ENCODE peak calls at places on chromosomes 2 and 18, in four cellular contexts. One of them, this sample, is unnamed.

GRCh38 chr18:60654298-60654697 is 281.7 kb upstream of the MC4R start:
- DNase-seq in stimulated activated CD4-positive, alpha-beta T cell treated with anti-CD3 and anti-CD28 coated beads, Interleukin-1b, Interleukin-23, amount 100 ng/mL, for 48 hours: no peak
- DNase-seq in activated gamma-delta T cell treated with anti-CD3 and anti-CD28 coated beads, Interleukin-2, amount 50 U/mL, for 16 hours: no peak
- DNase-seq in LoVo: no peak
- DNase-seq in this sample: no peak

GRCh38 chr2:43609304-43609883 is 13.6 kb upstream of the THADA start:
- DNase-seq in stimulated activated CD4-positive, alpha-beta T cell treated with anti-CD3 and anti-CD28 coated beads, Interleukin-1b, Interleukin-23, amount 100 ng/mL, for 48 hours: peak
- DNase-seq in activated gamma-delta T cell treated with anti-CD3 and anti-CD28 coated beads, Interleukin-2, amount 50 U/mL, for 16 hours: peak
- DNase-seq in LoVo: peak
- DNase-seq in this sample: peak

GRCh38 chr2:198656869-198657268 is 800.9 kb downstream of the SATB2 start:
- DNase-seq in stimulated activated CD4-positive, alpha-beta T cell treated with anti-CD3 and anti-CD28 coated beads, Interleukin-1b, Interleukin-23, amount 100 ng/mL, for 48 hours: no peak
- DNase-seq in activated gamma-delta T cell treated with anti-CD3 and anti-CD28 coated beads, Interleukin-2, amount 50 U/mL, for 16 hours: no peak
- DNase-seq in LoVo: no peak
- DNase-seq in this sample: no peak

GRCh38 chr18:9323750-9324445 is 10.7 kb upstream of the TWSG1 start:
- DNase-seq in stimulated activated CD4-positive, alpha-beta T cell treated with anti-CD3 and anti-CD28 coated beads, Interleukin-1b, Interleukin-23, amount 100 ng/mL, for 48 hours: no peak
- DNase-seq in activated gamma-delta T cell treated with anti-CD3 and anti-CD28 coated beads, Interleukin-2, amount 50 U/mL, for 16 hours: no peak
- DNase-seq in LoVo: no peak
- DNase-seq in this sample: no peak

GRCh38 chr18:54223568-54224241 is 764 bp downstream of the MBD2 start:
- DNase-seq in stimulated activated CD4-positive, alpha-beta T cell treated with anti-CD3 and anti-CD28 coated beads, Interleukin-1b, Interleukin-23, amount 100 ng/mL, for 48 hours: peak
- DNase-seq in activated gamma-delta T cell treated with anti-CD3 and anti-CD28 coated beads, Interleukin-2, amount 50 U/mL, for 16 hours: peak
- DNase-seq in LoVo: peak
- DNase-seq in this sample: peak

GRCh38 chr18:34222396-34223163 is 2.1 kb downstream of the NOL4 start:
- DNase-seq in stimulated activated CD4-positive, alpha-beta T cell treated with anti-CD3 and anti-CD28 coated beads, Interleukin-1b, Interleukin-23, amount 100 ng/mL, for 48 hours: no peak
- DNase-seq in activated gamma-delta T cell treated with anti-CD3 and anti-CD28 coated beads, Interleukin-2, amount 50 U/mL, for 16 hours: no peak
- DNase-seq in LoVo: no peak
- DNase-seq in this sample: peak

GRCh38 chr2:182050333-182050855 is 64.7 kb downstream of the PPP1R1C start:
- DNase-seq in stimulated activated CD4-positive, alpha-beta T cell treated with anti-CD3 and anti-CD28 coated beads, Interleukin-1b, Interleukin-23, amount 100 ng/mL, for 48 hours: no peak
- DNase-seq in activated gamma-delta T cell treated with anti-CD3 and anti-CD28 coated beads, Interleukin-2, amount 50 U/mL, for 16 hours: no peak
- DNase-seq in LoVo: no peak
- DNase-seq in this sample: no peak

GRCh38 chr2:222807431-222807830 is 53.4 kb upstream of the ACSL3 start:
- DNase-seq in stimulated activated CD4-positive, alpha-beta T cell treated with anti-CD3 and anti-CD28 coated beads, Interleukin-1b, Interleukin-23, amount 100 ng/mL, for 48 hours: no peak
- DNase-seq in activated gamma-delta T cell treated with anti-CD3 and anti-CD28 coated beads, Interleukin-2, amount 50 U/mL, for 16 hours: no peak
- DNase-seq in LoVo: no peak
- DNase-seq in this sample: no peak

GRCh38 chr2:46748121-46748520 is 167.5 kb downstream of the MCFD2 start:
- DNase-seq in stimulated activated CD4-positive, alpha-beta T cell treated with anti-CD3 and anti-CD28 coated beads, Interleukin-1b, Interleukin-23, amount 100 ng/mL, for 48 hours: no peak
- DNase-seq in activated gamma-delta T cell treated with anti-CD3 and anti-CD28 coated beads, Interleukin-2, amount 50 U/mL, for 16 hours: no peak
- DNase-seq in LoVo: no peak
- DNase-seq in this sample: no peak

GRCh38 chr2:46031124-46031523 is 266.1 kb upstream of the EPAS1 start:
- DNase-seq in stimulated activated CD4-positive, alpha-beta T cell treated with anti-CD3 and anti-CD28 coated beads, Interleukin-1b, Interleukin-23, amount 100 ng/mL, for 48 hours: no peak
- DNase-seq in activated gamma-delta T cell treated with anti-CD3 and anti-CD28 coated beads, Interleukin-2, amount 50 U/mL, for 16 hours: no peak
- DNase-seq in LoVo: no peak
- DNase-seq in this sample: no peak

GRCh38 chr2:149169653-149170052 is 131.2 kb downstream of the LYPD6B start:
- DNase-seq in stimulated activated CD4-positive, alpha-beta T cell treated with anti-CD3 and anti-CD28 coated beads, Interleukin-1b, Interleukin-23, amount 100 ng/mL, for 48 hours: no peak
- DNase-seq in activated gamma-delta T cell treated with anti-CD3 and anti-CD28 coated beads, Interleukin-2, amount 50 U/mL, for 16 hours: no peak
- DNase-seq in LoVo: peak
- DNase-seq in this sample: peak

GRCh38 chr2:118738524-118739308 is 108.7 kb downstream of the EN1 start:
- DNase-seq in stimulated activated CD4-positive, alpha-beta T cell treated with anti-CD3 and anti-CD28 coated beads, Interleukin-1b, Interleukin-23, amount 100 ng/mL, for 48 hours: no peak
- DNase-seq in activated gamma-delta T cell treated with anti-CD3 and anti-CD28 coated beads, Interleukin-2, amount 50 U/mL, for 16 hours: no peak
- DNase-seq in LoVo: peak
- DNase-seq in this sample: no peak

GRCh38 chr2:24024018-24024417 is 14.1 kb downstream of the MFSD2B start:
- DNase-seq in stimulated activated CD4-positive, alpha-beta T cell treated with anti-CD3 and anti-CD28 coated beads, Interleukin-1b, Interleukin-23, amount 100 ng/mL, for 48 hours: no peak
- DNase-seq in activated gamma-delta T cell treated with anti-CD3 and anti-CD28 coated beads, Interleukin-2, amount 50 U/mL, for 16 hours: no peak
- DNase-seq in LoVo: no peak
- DNase-seq in this sample: no peak

GRCh38 chr18:73901151-73901550 is 246.5 kb downstream of the FBXO15 start:
- DNase-seq in stimulated activated CD4-positive, alpha-beta T cell treated with anti-CD3 and anti-CD28 coated beads, Interleukin-1b, Interleukin-23, amount 100 ng/mL, for 48 hours: no peak
- DNase-seq in activated gamma-delta T cell treated with anti-CD3 and anti-CD28 coated beads, Interleukin-2, amount 50 U/mL, for 16 hours: no peak
- DNase-seq in LoVo: no peak
- DNase-seq in this sample: no peak

GRCh38 chr2:75703617-75704016 is 7.1 kb downstream of the GCFC2 start:
- DNase-seq in stimulated activated CD4-positive, alpha-beta T cell treated with anti-CD3 and anti-CD28 coated beads, Interleukin-1b, Interleukin-23, amount 100 ng/mL, for 48 hours: no peak
- DNase-seq in activated gamma-delta T cell treated with anti-CD3 and anti-CD28 coated beads, Interleukin-2, amount 50 U/mL, for 16 hours: no peak
- DNase-seq in LoVo: no peak
- DNase-seq in this sample: no peak

GRCh38 chr2:233817995-233818638 is 36.2 kb downstream of the HJURP start:
- DNase-seq in stimulated activated CD4-positive, alpha-beta T cell treated with anti-CD3 and anti-CD28 coated beads, Interleukin-1b, Interleukin-23, amount 100 ng/mL, for 48 hours: no peak
- DNase-seq in activated gamma-delta T cell treated with anti-CD3 and anti-CD28 coated beads, Interleukin-2, amount 50 U/mL, for 16 hours: no peak
- DNase-seq in LoVo: no peak
- DNase-seq in this sample: no peak

GRCh38 chr2:127893033-127893432 is 7.3 kb upstream of the AMMECR1L start:
- DNase-seq in stimulated activated CD4-positive, alpha-beta T cell treated with anti-CD3 and anti-CD28 coated beads, Interleukin-1b, Interleukin-23, amount 100 ng/mL, for 48 hours: no peak
- DNase-seq in activated gamma-delta T cell treated with anti-CD3 and anti-CD28 coated beads, Interleukin-2, amount 50 U/mL, for 16 hours: no peak
- DNase-seq in LoVo: no peak
- DNase-seq in this sample: no peak

GRCh38 chr2:222656544-222657446 is 903 bp upstream of the FARSB start:
- DNase-seq in stimulated activated CD4-positive, alpha-beta T cell treated with anti-CD3 and anti-CD28 coated beads, Interleukin-1b, Interleukin-23, amount 100 ng/mL, for 48 hours: no peak
- DNase-seq in activated gamma-delta T cell treated with anti-CD3 and anti-CD28 coated beads, Interleukin-2, amount 50 U/mL, for 16 hours: no peak
- DNase-seq in LoVo: no peak
- DNase-seq in this sample: peak

GRCh38 chr2:136209540-136210264 is 91.8 kb upstream of the CXCR4 start:
- DNase-seq in stimulated activated CD4-positive, alpha-beta T cell treated with anti-CD3 and anti-CD28 coated beads, Interleukin-1b, Interleukin-23, amount 100 ng/mL, for 48 hours: no peak
- DNase-seq in activated gamma-delta T cell treated with anti-CD3 and anti-CD28 coated beads, Interleukin-2, amount 50 U/mL, for 16 hours: no peak
- DNase-seq in LoVo: no peak
- DNase-seq in this sample: no peak

GRCh38 chr2:156215656-156216055 is 116.9 kb downstream of the NR4A2 start:
- DNase-seq in stimulated activated CD4-positive, alpha-beta T cell treated with anti-CD3 and anti-CD28 coated beads, Interleukin-1b, Interleukin-23, amount 100 ng/mL, for 48 hours: no peak
- DNase-seq in activated gamma-delta T cell treated with anti-CD3 and anti-CD28 coated beads, Interleukin-2, amount 50 U/mL, for 16 hours: no peak
- DNase-seq in LoVo: no peak
- DNase-seq in this sample: no peak

GRCh38 chr2:133561045-133561852 is 7.0 kb downstream of the NCKAP5 start:
- DNase-seq in stimulated activated CD4-positive, alpha-beta T cell treated with anti-CD3 and anti-CD28 coated beads, Interleukin-1b, Interleukin-23, amount 100 ng/mL, for 48 hours: no peak
- DNase-seq in activated gamma-delta T cell treated with anti-CD3 and anti-CD28 coated beads, Interleukin-2, amount 50 U/mL, for 16 hours: no peak
- DNase-seq in LoVo: peak
- DNase-seq in this sample: peak

GRCh38 chr18:77108001-77108692 is 24.4 kb downstream of the MBP start:
- DNase-seq in stimulated activated CD4-positive, alpha-beta T cell treated with anti-CD3 and anti-CD28 coated beads, Interleukin-1b, Interleukin-23, amount 100 ng/mL, for 48 hours: peak
- DNase-seq in activated gamma-delta T cell treated with anti-CD3 and anti-CD28 coated beads, Interleukin-2, amount 50 U/mL, for 16 hours: no peak
- DNase-seq in LoVo: no peak
- DNase-seq in this sample: peak

GRCh38 chr2:71190959-71191943 is 35.7 kb downstream of the PAIP2B start:
- DNase-seq in stimulated activated CD4-positive, alpha-beta T cell treated with anti-CD3 and anti-CD28 coated beads, Interleukin-1b, Interleukin-23, amount 100 ng/mL, for 48 hours: no peak
- DNase-seq in activated gamma-delta T cell treated with anti-CD3 and anti-CD28 coated beads, Interleukin-2, amount 50 U/mL, for 16 hours: no peak
- DNase-seq in LoVo: no peak
- DNase-seq in this sample: no peak

GRCh38 chr2:24597181-24597870 is 106.3 kb downstream of the NCOA1 start:
- DNase-seq in stimulated activated CD4-positive, alpha-beta T cell treated with anti-CD3 and anti-CD28 coated beads, Interleukin-1b, Interleukin-23, amount 100 ng/mL, for 48 hours: no peak
- DNase-seq in activated gamma-delta T cell treated with anti-CD3 and anti-CD28 coated beads, Interleukin-2, amount 50 U/mL, for 16 hours: no peak
- DNase-seq in LoVo: no peak
- DNase-seq in this sample: no peak

GRCh38 chr18:26394047-26394654 is 154.2 kb downstream of the KCTD1 start:
- DNase-seq in stimulated activated CD4-positive, alpha-beta T cell treated with anti-CD3 and anti-CD28 coated beads, Interleukin-1b, Interleukin-23, amount 100 ng/mL, for 48 hours: no peak
- DNase-seq in activated gamma-delta T cell treated with anti-CD3 and anti-CD28 coated beads, Interleukin-2, amount 50 U/mL, for 16 hours: no peak
- DNase-seq in LoVo: no peak
- DNase-seq in this sample: no peak

GRCh38 chr2:173099271-173099670 is 23.6 kb downstream of the MAP3K20 start:
- DNase-seq in stimulated activated CD4-positive, alpha-beta T cell treated with anti-CD3 and anti-CD28 coated beads, Interleukin-1b, Interleukin-23, amount 100 ng/mL, for 48 hours: no peak
- DNase-seq in activated gamma-delta T cell treated with anti-CD3 and anti-CD28 coated beads, Interleukin-2, amount 50 U/mL, for 16 hours: no peak
- DNase-seq in LoVo: no peak
- DNase-seq in this sample: no peak

GRCh38 chr2:150165988-150166965 is 321.2 kb downstream of the RND3 start:
- DNase-seq in stimulated activated CD4-positive, alpha-beta T cell treated with anti-CD3 and anti-CD28 coated beads, Interleukin-1b, Interleukin-23, amount 100 ng/mL, for 48 hours: no peak
- DNase-seq in activated gamma-delta T cell treated with anti-CD3 and anti-CD28 coated beads, Interleukin-2, amount 50 U/mL, for 16 hours: no peak
- DNase-seq in LoVo: peak
- DNase-seq in this sample: no peak

GRCh38 chr2:199738723-199739412 is 112.1 kb downstream of the FTCDNL1 start:
- DNase-seq in stimulated activated CD4-positive, alpha-beta T cell treated with anti-CD3 and anti-CD28 coated beads, Interleukin-1b, Interleukin-23, amount 100 ng/mL, for 48 hours: no peak
- DNase-seq in activated gamma-delta T cell treated with anti-CD3 and anti-CD28 coated beads, Interleukin-2, amount 50 U/mL, for 16 hours: no peak
- DNase-seq in LoVo: peak
- DNase-seq in this sample: no peak

GRCh38 chr2:46029332-46029811 is 267.8 kb upstream of the EPAS1 start:
- DNase-seq in stimulated activated CD4-positive, alpha-beta T cell treated with anti-CD3 and anti-CD28 coated beads, Interleukin-1b, Interleukin-23, amount 100 ng/mL, for 48 hours: no peak
- DNase-seq in activated gamma-delta T cell treated with anti-CD3 and anti-CD28 coated beads, Interleukin-2, amount 50 U/mL, for 16 hours: no peak
- DNase-seq in LoVo: no peak
- DNase-seq in this sample: no peak

GRCh38 chr18:36411745-36412168 is 114.2 kb downstream of the FHOD3 start:
- DNase-seq in stimulated activated CD4-positive, alpha-beta T cell treated with anti-CD3 and anti-CD28 coated beads, Interleukin-1b, Interleukin-23, amount 100 ng/mL, for 48 hours: no peak
- DNase-seq in activated gamma-delta T cell treated with anti-CD3 and anti-CD28 coated beads, Interleukin-2, amount 50 U/mL, for 16 hours: no peak
- DNase-seq in LoVo: peak
- DNase-seq in this sample: peak

GRCh38 chr18:45566025-45566740 is 49.1 kb upstream of the SLC14A2 start:
- DNase-seq in stimulated activated CD4-positive, alpha-beta T cell treated with anti-CD3 and anti-CD28 coated beads, Interleukin-1b, Interleukin-23, amount 100 ng/mL, for 48 hours: no peak
- DNase-seq in activated gamma-delta T cell treated with anti-CD3 and anti-CD28 coated beads, Interleukin-2, amount 50 U/mL, for 16 hours: no peak
- DNase-seq in LoVo: no peak
- DNase-seq in this sample: no peak

GRCh38 chr2:215921884-215922283 is 91.5 kb downstream of the MREG start:
- DNase-seq in stimulated activated CD4-positive, alpha-beta T cell treated with anti-CD3 and anti-CD28 coated beads, Interleukin-1b, Interleukin-23, amount 100 ng/mL, for 48 hours: no peak
- DNase-seq in activated gamma-delta T cell treated with anti-CD3 and anti-CD28 coated beads, Interleukin-2, amount 50 U/mL, for 16 hours: no peak
- DNase-seq in LoVo: no peak
- DNase-seq in this sample: peak

GRCh38 chr18:63158676-63159291 is 160.8 kb downstream of the BCL2 start:
- DNase-seq in stimulated activated CD4-positive, alpha-beta T cell treated with anti-CD3 and anti-CD28 coated beads, Interleukin-1b, Interleukin-23, amount 100 ng/mL, for 48 hours: peak
- DNase-seq in activated gamma-delta T cell treated with anti-CD3 and anti-CD28 coated beads, Interleukin-2, amount 50 U/mL, for 16 hours: no peak
- DNase-seq in LoVo: no peak
- DNase-seq in this sample: peak

GRCh38 chr2:121342751-121343150 is 57.7 kb upstream of the TFCP2L1 start:
- DNase-seq in stimulated activated CD4-positive, alpha-beta T cell treated with anti-CD3 and anti-CD28 coated beads, Interleukin-1b, Interleukin-23, amount 100 ng/mL, for 48 hours: no peak
- DNase-seq in activated gamma-delta T cell treated with anti-CD3 and anti-CD28 coated beads, Interleukin-2, amount 50 U/mL, for 16 hours: no peak
- DNase-seq in LoVo: no peak
- DNase-seq in this sample: no peak

This sample was measured in activated CD8-positive, alpha-beta T cell treated with anti-CD3 and anti-CD28 coated beads for 36 hours.